ENCODE peak calls at places on chromosomes 13 and 19, in four cellular contexts. J is breast epithelium, G is ascending aorta, I is upper lobe of left lung. M is an unnamed sample.

GRCh38 chr13:49499889-49500660 is 4.3 kb downstream of the PHF11 start:
- DNase-seq in I (no peak), J (no peak), G (no peak), M (no peak)

GRCh38 chr13:85255978-85256377 is 543.2 kb downstream of the SLITRK6 start:
- DNase-seq in G (no peak), I (no peak), J (no peak), M (no peak)

GRCh38 chr19:46355234-46355990 is 8.5 kb downstream of the PPP5C start:
- DNase-seq in J (no peak), I (no peak), G (no peak), M (no peak)

GRCh38 chr13:30145709-30146367 is 161.5 kb downstream of the KATNAL1 start:
- DNase-seq in G (no peak), J (no peak), I (no peak), M (no peak)

GRCh38 chr19:45154064-45154827 is 6.5 kb downstream of the NKPD1 start:
- DNase-seq in G (no peak), J (no peak), I (no peak), M (no peak)

GRCh38 chr13:47875206-47875605 is 125.9 kb downstream of the SUCLA2 start:
- DNase-seq in G (no peak), J (no peak), I (no peak), M (no peak)

GRCh38 chr13:24630851-24631341 is 49.3 kb upstream of the ATP12A start:
- DNase-seq in I (no peak), G (no peak), J (no peak), M (no peak)

GRCh38 chr13:108897955-108898354 is 268.5 kb downstream of the MYO16 start:
- DNase-seq in J (no peak), G (no peak), I (no peak), M (no peak)

GRCh38 chr19:47026889-47027288 is 7.3 kb downstream of the NPAS1 start:
- DNase-seq in I (no peak), J (no peak), G (no peak), M (no peak)

GRCh38 chr13:60273971-60274370 is 110.2 kb upstream of the DIAPH3 start:
- DNase-seq in J (no peak), I (no peak), G (no peak), M (no peak)

GRCh38 chr13:25753976-25754375 is 297.8 kb downstream of the SHISA2 start:
- DNase-seq in G (no peak), J (no peak), I (no peak), M (no peak)

GRCh38 chr13:65387743-65388347 is 1842.3 kb downstream of the PCDH9 start:
- DNase-seq in G (no peak), I (no peak), J (no peak), M (no peak)

DNA sequence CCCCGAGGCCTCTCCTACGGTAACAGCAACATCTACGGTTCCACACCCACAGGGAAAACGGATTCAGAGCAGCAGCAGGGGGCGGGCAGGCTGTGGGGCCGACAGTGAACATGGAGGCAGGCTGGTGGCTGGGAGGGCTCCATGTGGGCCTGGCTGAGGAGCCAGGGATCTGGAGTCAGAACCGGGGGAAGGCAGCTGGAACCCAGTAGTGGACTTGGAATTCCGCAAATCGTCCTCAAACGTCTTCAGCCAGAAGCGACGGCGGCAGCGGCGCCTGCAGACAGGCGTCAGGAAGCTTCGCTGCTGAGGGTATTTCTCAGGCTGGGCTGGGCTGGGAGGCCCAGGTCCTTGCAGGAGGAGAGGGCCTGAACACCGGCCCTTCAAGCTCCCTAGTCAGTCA is 1.8 kb downstream of the TMEM86B start:
- DNase-seq in J (no peak), I (no peak), G (no peak), M (no peak)
- H3K4me3 ChIP-seq in J (no peak overlapping the region), I (no peak overlapping the region), G (no peak overlapping the region), M (no peak overlapping the region)

DNA sequence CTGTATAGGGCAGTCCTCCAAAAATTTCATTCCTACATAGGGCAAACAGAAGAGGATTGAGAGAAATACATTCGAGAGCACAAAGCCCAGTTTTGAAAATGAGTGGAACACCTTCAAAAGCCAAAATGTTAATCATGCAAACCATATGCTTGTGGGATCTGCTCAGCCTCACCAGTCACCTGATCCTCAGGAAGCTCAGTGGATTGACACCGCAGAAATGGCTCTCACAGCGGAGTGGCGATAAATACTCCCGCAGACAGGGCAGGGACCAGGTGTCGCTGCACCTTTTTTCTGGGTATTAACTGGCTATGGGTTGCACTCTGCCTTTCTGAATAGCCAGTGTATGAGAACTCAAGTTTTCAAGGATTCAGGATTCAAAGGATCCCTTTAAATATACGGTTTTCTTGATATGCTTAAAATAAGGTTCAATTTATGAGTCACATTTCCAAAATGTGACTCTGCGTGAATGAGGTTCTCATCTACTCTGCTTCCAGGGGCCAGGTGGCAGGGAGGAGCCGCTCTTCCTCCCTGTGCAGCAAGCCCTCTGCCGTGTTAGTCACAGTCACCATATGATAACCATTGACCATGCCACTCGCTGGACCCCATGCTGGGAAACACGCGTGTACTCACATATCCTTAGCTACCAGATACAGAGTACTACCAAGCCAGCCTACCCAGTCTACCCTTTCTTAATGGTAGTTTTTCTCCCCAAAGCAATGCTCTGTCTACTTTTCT is 18.3 kb upstream of the DHRS12 start:
- DNase-seq in G (no peak), I (no peak), J (no peak), M (peak; percentile 41)
- H3K27ac ChIP-seq in G (no peak overlapping the region), I (peak overlapping the region; percentile 63), J (no peak overlapping the region), M (no peak overlapping the region)

GRCh38 chr19:49881186-49881585 is 3.7 kb downstream of the TBC1D17 start:
- DNase-seq in J (no peak), G (no peak), I (peak; percentile 79), M (no peak)
- H3K36me3 ChIP-seq in J (peaks cover 14% of the 10 kb centered on the region), G (peaks cover 68% of the 10 kb centered on the region), I (peaks cover 51% of the 10 kb centered on the region), M (peaks cover 38% of the 10 kb centered on the region)

GRCh38 chr19:19566306-19566705 is 28.2 kb downstream of the CILP2 start:
- DNase-seq in J (no peak), G (no peak), I (no peak), M (no peak)

GRCh38 chr19:19563348-19563848 is 25.3 kb downstream of the CILP2 start:
- DNase-seq in G (no peak), J (no peak), I (no peak), M (no peak)

GRCh38 chr19:19570561-19570960 is 32.5 kb downstream of the CILP2 start:
- DNase-seq in I (no peak), J (no peak), G (no peak), M (no peak)

GRCh38 chr19:19568802-19569756 is 31.0 kb downstream of the CILP2 start:
- DNase-seq in I (no peak), G (no peak), J (no peak), M (no peak)

DNA sequence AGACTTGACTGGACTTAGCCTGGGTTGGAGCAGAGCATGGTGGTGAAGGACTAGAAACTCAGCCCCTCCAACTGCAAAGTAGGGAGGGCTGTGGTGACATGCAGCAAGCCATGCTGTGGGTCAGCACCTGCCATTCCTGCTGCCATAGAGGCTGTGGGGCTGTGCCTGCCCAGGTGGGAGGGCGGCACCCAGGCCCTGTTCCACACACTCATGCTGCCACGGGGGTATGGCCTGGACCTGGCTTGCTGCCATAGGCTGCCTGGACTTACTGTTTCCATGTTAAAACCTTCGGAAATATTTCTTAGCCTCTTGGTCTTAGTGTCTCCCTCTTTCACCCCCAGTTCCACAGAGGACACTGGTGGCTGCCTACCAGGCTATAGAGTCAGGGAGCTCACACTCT is 29.3 kb downstream of the CILP2 start:
- DNase-seq in I (no peak), G (no peak), J (no peak), M (no peak)
- H3K4me3 ChIP-seq in I (no peak overlapping the region), G (no peak overlapping the region), J (no peak overlapping the region), M (no peak overlapping the region)

GRCh38 chr19:39936020-39936419 is 1.6 kb upstream of the FCGBP start:
- DNase-seq in G (no peak), I (no peak), J (no peak), M (no peak)

GRCh38 chr19:39934584-39935233 is at the start of gene FCGBP:
- DNase-seq in G (no peak), I (no peak), J (no peak), M (no peak)

GRCh38 chr19:39937094-39937493 is 2.7 kb upstream of the FCGBP start:
- DNase-seq in G (no peak), J (no peak), I (no peak), M (no peak)

GRCh38 chr19:39936622-39937021 is 2.2 kb upstream of the FCGBP start:
- DNase-seq in I (no peak), J (no peak), G (no peak), M (no peak)

GRCh38 chr19:39935262-39935661 is 828 bp upstream of the FCGBP start:
- DNase-seq in J (no peak), I (no peak), G (no peak), M (no peak)
- H3K27ac ChIP-seq in J (no peak overlapping the region), I (no peak overlapping the region), G (no peak overlapping the region), M (no peak overlapping the region)

DNA sequence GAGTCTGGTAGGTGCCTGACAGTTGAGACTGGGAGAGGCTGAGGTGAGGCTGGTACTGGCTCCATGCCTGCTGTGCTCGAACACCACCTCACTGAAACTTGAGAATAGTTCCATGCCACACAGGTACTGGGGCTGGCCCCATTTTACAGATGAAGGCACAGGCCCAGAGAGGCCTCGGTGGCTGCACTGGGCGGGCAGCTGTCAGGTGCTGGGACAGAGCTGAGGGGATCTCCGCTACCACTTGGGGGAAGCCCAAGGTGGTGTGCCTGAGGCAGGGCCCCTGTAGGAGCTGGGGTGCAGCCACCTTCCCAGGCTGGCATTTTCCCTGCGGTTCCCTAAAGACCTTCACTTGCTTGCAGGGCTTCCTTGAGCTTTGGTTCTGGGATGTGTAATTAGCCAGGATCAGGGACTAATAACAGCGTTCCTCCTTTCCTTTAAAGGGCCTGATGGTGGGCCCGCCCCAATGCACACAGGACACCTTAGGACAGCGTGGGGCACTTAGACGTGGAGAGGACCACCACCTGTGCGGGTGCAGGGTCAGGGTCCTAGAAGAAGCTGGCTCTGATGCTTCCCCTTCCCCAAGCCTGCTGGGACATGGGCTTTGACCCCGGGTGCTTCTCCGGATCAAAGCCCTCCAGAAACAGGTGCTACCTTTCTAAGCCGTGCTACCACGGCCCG is 23.6 kb downstream of the CAPN12 start:
- DNase-seq in G (no peak), J (no peak), I (no peak), M (no peak)
- H3K36me3 ChIP-seq in G (peaks cover 100% of the 10 kb centered on the region), J (peaks cover 10% of the 10 kb centered on the region), I (peaks cover 57% of the 10 kb centered on the region), M (no peaks in the 10 kb centered on the region)

GRCh38 chr13:113548171-113548641 is 36.3 kb upstream of the TFDP1 start:
- DNase-seq in J (no peak), I (peak; percentile 82), G (no peak), M (no peak)
- H3K4me3 ChIP-seq in J (peak overlapping the region; percentile 11), I (no peak overlapping the region), G (no peak overlapping the region), M (no peak overlapping the region)

GRCh38 chr19:1980068-1980467 is 35.4 kb downstream of the BTBD2 start:
- DNase-seq in G (no peak), J (no peak), I (peak; percentile 74), M (no peak)

GRCh38 chr19:1980782-1981181 is 34.7 kb downstream of the BTBD2 start:
- DNase-seq in J (no peak), G (no peak), I (peak; percentile 83), M (no peak)

GRCh38 chr19:1979642-1980041 is 35.9 kb downstream of the BTBD2 start:
- DNase-seq in G (no peak), J (no peak), I (peak; percentile 64), M (no peak)

GRCh38 chr19:1978346-1978894 is 37.1 kb downstream of the BTBD2 start:
- DNase-seq in G (no peak), I (peak; percentile 79), J (no peak), M (no peak)

GRCh38 chr19:1979017-1979416 is 36.5 kb downstream of the BTBD2 start:
- DNase-seq in I (peak; percentile 82), G (no peak), J (no peak), M (no peak)
- H3K27ac ChIP-seq in I (no peak overlapping the region), G (no peak overlapping the region), J (no peak overlapping the region), M (no peak overlapping the region)

M was measured in CD8-positive, alpha-beta memory T cell.